ENCODE peak calls at places on chromosomes 2 and 18, in ten cellular contexts. U, C, F, G, R, D, L, A, W and I are unnamed samples.
A peak's percentile ranks its signal among the peaks of the same experiment; 100 is the strongest.

GRCh38 chr2:219290381-219291171 is 11.4 kb downstream of the DNAJB2 start:
- DNase-seq in F (no peak), U (no peak), C (no peak), D (no peak), W (no peak), A (no peak), R (no peak), G (no peak), L (no peak), I (no peak)

GRCh38 chr18:2968559-2968958 is 44.4 kb downstream of the LPIN2 start:
- DNase-seq in C (no peak), U (no peak), L (no peak), R (no peak), W (no peak), F (no peak), D (no peak), G (no peak), A (peak; percentile 66), I (no peak)

GRCh38 chr2:173271825-173272224 is 82.8 kb upstream of the CDCA7 start:
- DNase-seq in C (no peak), U (no peak), L (no peak), R (no peak), G (no peak), W (no peak), F (no peak), D (no peak), A (no peak), I (no peak)

GRCh38 chr18:25284861-25285574 is 66.9 kb downstream of the ZNF521 start:
- DNase-seq in G (no peak), C (no peak), A (no peak), L (no peak), W (no peak), D (no peak), R (no peak), F (peak; percentile 41), U (no peak), I (no peak)

GRCh38 chr2:112582314-112582746 is 2.1 kb upstream of the CHCHD5 start:
- DNase-seq in F (peak; percentile 68), R (no peak), C (no peak), U (peak; percentile 41), G (no peak), L (no peak), A (peak; percentile 32), D (no peak), W (no peak), I (peak; percentile 18)

GRCh38 chr2:127636248-127637235 is 9.4 kb upstream of the GPR17 start:
- DNase-seq in U (no peak), C (no peak), A (no peak), F (no peak), G (no peak), R (peak; percentile 83), W (no peak), D (no peak), L (peak; percentile 47), I (no peak)

GRCh38 chr2:9697904-9698303 is 67.1 kb upstream of the YWHAQ start:
- DNase-seq in R (no peak), G (no peak), C (no peak), F (no peak), A (no peak), D (no peak), U (no peak), L (no peak), W (no peak), I (no peak)

GRCh38 chr2:172095146-172095904 is 7.4 kb downstream of the DLX2 start:
- DNase-seq in F (peak; percentile 78), R (peak; percentile 88), G (no peak), W (no peak), A (peak; percentile 52), U (peak; percentile 51), D (no peak), C (no peak), L (peak; percentile 59), I (peak; percentile 70)

GRCh38 chr2:74205586-74205985 is 7.2 kb downstream of the MTHFD2 start:
- DNase-seq in L (peak; percentile 80), G (no peak), C (no peak), R (no peak), F (no peak), U (no peak), W (peak; percentile 49), A (peak; percentile 76), D (no peak), I (peak; percentile 76)

GRCh38 chr2:10584843-10585475 is 104.8 kb downstream of the NOL10 start:
- DNase-seq in G (no peak), A (no peak), F (peak; percentile 93), R (no peak), U (peak; percentile 22), L (no peak), D (no peak), C (no peak), W (no peak), I (no peak)

GRCh38 chr18:58176915-58177717 is 133.1 kb downstream of the NEDD4L start:
- DNase-seq in F (peak; percentile 95), U (no peak), C (no peak), R (no peak), G (no peak), A (no peak), L (no peak), W (no peak), D (no peak), I (peak; percentile 63)
- H3K27ac ChIP-seq in F (peak overlapping the region; percentile 84), U (peak overlapping the region; percentile 65), C (no peak overlapping the region), R (no peak overlapping the region), G (no peak overlapping the region), A (no peak overlapping the region), L (no peak overlapping the region), W (no peak overlapping the region), D (no peak overlapping the region), I (peak overlapping the region; percentile 39)

GRCh38 chr18:45169610-45170009 is 445.7 kb upstream of the SLC14A2 start:
- DNase-seq in W (no peak), F (peak; percentile 90), R (no peak), C (no peak), U (peak; percentile 2), G (no peak), L (no peak), D (no peak), A (no peak), I (no peak)
- H3K4me1 ChIP-seq in W (peaks cover 16% of the 10 kb centered on the region), F (peaks cover 25% of the 10 kb centered on the region), R (peaks cover 4% of the 10 kb centered on the region), C (no peaks in the 10 kb centered on the region), U (peaks cover 20% of the 10 kb centered on the region), G (peaks cover 4% of the 10 kb centered on the region), L (peaks cover 10% of the 10 kb centered on the region), D (no peaks in the 10 kb centered on the region), A (no peaks in the 10 kb centered on the region), I (peaks cover 11% of the 10 kb centered on the region)

GRCh38 chr2:64951306-64951953 is 37.8 kb upstream of the SLC1A4 start:
- DNase-seq in L (no peak), U (no peak), C (no peak), R (no peak), A (no peak), F (no peak), G (no peak), D (no peak), W (no peak), I (no peak)
- TF ChIP-seq POLR2A in L (no peak), U (no peak), C (no peak), R (no peak), A (no peak), F (no peak), G (no peak), D (no peak), W (no peak), I (no peak)

DNA sequence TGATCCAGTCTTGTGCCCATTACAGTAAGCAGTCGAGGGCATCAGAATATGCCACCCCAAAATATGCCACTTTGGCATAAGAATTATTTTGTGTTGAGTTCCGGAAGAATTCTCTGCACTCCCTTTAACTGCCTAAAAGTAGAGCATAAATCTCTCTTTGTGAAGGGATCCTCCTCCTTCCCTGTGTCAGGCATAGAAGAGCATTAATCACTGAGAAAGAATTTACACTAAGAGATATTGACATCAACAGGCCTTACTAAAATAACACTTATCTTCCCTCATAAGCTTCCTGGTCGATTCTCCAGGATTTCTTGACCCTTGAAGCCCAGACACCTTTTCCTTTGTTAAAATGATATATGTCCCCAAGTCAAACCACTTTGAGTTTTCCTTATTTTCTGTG is 27.6 kb upstream of the KYNU start:
- DNase-seq in G (no peak), R (no peak), L (no peak), C (no peak), D (no peak), U (no peak), W (no peak), F (no peak), A (no peak), I (no peak)
- H3K27ac ChIP-seq in G (no peak overlapping the region), R (no peak overlapping the region), L (no peak overlapping the region), C (no peak overlapping the region), D (no peak overlapping the region), U (no peak overlapping the region), W (no peak overlapping the region), F (no peak overlapping the region), A (no peak overlapping the region), I (no peak overlapping the region)